ENCODE peak calls at places on chromosomes 2 and 18, in eight cellular contexts. V is cardiac muscle cell, J is H1, K is body of pancreas, N is stomach, E is retinal pigment epithelial cell, P is fibroblast of mammary gland, B is bronchial epithelial cell. G is an unnamed sample.

GRCh38 chr2:234368861-234369261 is 128.0 kb downstream of the ARL4C start:
- DNase-seq in J (no peak), V (no peak), N (no peak), P (peak; percentile 73), B (peak; percentile 81), K (no peak), E (no peak), G (no peak)

GRCh38 chr2:57076856-57077255 is 893.1 kb downstream of the CCDC85A start:
- DNase-seq in P (no peak), B (no peak), V (no peak), N (no peak), K (no peak), E (no peak), J (no peak), G (no peak)

GRCh38 chr2:139905624-139906023 is 1125.4 kb upstream of the NXPH2 start:
- DNase-seq in J (no peak), B (no peak), K (no peak), N (no peak), P (no peak), E (no peak), V (no peak), G (no peak)

GRCh38 chr2:145007673-145008263 is 487.8 kb upstream of the ZEB2 start:
- DNase-seq in V (peak; percentile 84), P (peak; percentile 89), J (no peak), E (no peak), K (no peak), N (no peak), B (no peak), G (no peak)

GRCh38 chr2:104033399-104033798 is 820.5 kb upstream of the POU3F3 start:
- DNase-seq in P (no peak), V (no peak), B (peak; percentile 12), K (no peak), N (no peak), E (no peak), J (no peak), G (peak; percentile 18)

GRCh38 chr18:45374878-45375630 is 240.2 kb upstream of the SLC14A2 start:
- DNase-seq in E (no peak), J (no peak), P (peak; percentile 66), B (peak; percentile 48), V (no peak), N (no peak), K (no peak), G (no peak)

GRCh38 chr2:45435316-45435715 is 175.8 kb downstream of the SRBD1 start:
- DNase-seq in J (no peak), B (peak; percentile 77), N (no peak), V (peak; percentile 11), P (peak; percentile 59), K (no peak), E (peak; percentile 15), G (no peak)

GRCh38 chr2:120924924-120925323 is 189.3 kb downstream of the GLI2 start:
- DNase-seq in V (no peak), K (no peak), J (no peak), E (no peak), P (no peak), N (no peak), B (no peak), G (no peak)

GRCh38 chr2:56981554-56981953 is 797.8 kb downstream of the CCDC85A start:
- DNase-seq in V (no peak), E (no peak), K (no peak), B (no peak), N (no peak), P (no peak), J (no peak), G (no peak)

GRCh38 chr2:28011322-28011737 is 120.8 kb downstream of the BABAM2 start:
- DNase-seq in P (no peak), J (no peak), E (no peak), N (no peak), V (no peak), B (no peak), K (no peak), G (no peak)

GRCh38 chr2:96174251-96175144 is 29.3 kb upstream of the DUSP2 start:
- DNase-seq in J (peak; percentile 90), N (peak; percentile 85), K (peak; percentile 82), E (no peak), B (peak; percentile 47), V (peak; percentile 70), P (peak; percentile 54), G (no peak)

GRCh38 chr2:210443527-210443926 is 33.0 kb downstream of the LANCL1 start:
- DNase-seq in P (no peak), J (no peak), K (no peak), B (no peak), E (no peak), N (no peak), V (no peak), G (no peak)

GRCh38 chr2:210440206-210440605 is 36.4 kb downstream of the LANCL1 start:
- DNase-seq in B (no peak), E (no peak), N (no peak), J (no peak), V (no peak), P (no peak), K (no peak), G (no peak)

GRCh38 chr2:210442869-210443268 is 33.7 kb downstream of the LANCL1 start:
- DNase-seq in B (no peak), K (no peak), E (no peak), N (no peak), V (no peak), P (no peak), J (no peak), G (no peak)

GRCh38 chr2:210442457-210442856 is 34.1 kb downstream of the LANCL1 start:
- DNase-seq in N (no peak), J (no peak), V (no peak), B (no peak), K (no peak), P (no peak), E (no peak), G (no peak)

DNA sequence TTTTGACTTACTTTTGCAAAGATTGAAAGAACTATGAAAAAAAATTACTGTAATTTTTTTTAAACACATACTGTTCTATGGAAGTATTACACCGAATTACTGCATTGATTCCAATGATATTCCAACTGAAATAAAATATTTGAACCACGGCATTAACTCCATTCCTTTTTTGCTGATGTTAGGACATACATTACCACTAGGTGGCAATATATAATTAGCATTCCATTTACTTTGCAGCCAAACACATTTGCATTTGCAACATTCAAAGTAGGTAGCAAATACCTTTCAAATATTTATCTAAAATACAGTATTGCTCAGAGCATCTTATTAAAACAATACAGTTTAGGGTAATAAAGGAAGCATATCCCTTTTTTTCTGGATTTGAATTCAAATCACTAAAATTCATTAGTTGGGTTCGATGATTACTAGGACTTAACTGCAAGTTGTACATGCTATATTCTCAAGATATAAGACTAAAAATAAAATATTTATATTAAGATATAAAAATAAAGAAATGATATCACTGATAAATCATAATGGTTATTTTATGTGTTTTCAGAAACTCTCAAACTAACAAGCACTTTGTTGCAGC is 31.3 kb downstream of the LANCL1 start:
- DNase-seq in P (peak; percentile 34), K (no peak), B (peak; percentile 41), N (no peak), E (no peak), V (peak; percentile 37), J (no peak), G (peak; percentile 1)
- H3K4me3 ChIP-seq in P (no peak overlapping the region), K (no peak overlapping the region), B (no peak overlapping the region), N (no peak overlapping the region), E (no peak overlapping the region), V (no peak overlapping the region), J (no peak overlapping the region), G (no peak overlapping the region)

DNA sequence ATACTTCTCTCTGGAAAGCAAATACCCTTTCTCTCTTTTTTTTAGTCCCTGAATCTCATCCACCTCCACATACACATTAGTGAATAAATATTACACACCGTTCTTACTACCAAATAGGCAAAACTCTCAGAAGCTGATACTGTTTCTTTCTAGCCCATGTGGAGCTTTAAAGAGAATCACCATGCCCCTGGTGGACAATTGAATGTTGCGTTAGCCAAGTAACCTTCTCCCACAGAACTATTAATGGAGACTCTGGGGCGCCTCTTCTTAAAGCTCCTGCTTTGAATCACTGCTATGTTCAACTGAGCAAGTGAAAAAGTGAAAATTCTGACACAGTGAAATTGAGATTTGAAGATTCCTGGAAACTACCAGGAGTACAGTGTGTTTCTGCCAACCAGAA is 522.8 kb upstream of the CDH7 start:
- DNase-seq in N (no peak), J (no peak), K (no peak), P (no peak), E (no peak), B (no peak), V (no peak), G (no peak)
- TF ChIP-seq CTCF in N (no peak), J (peak; percentile 31), K (no peak), P (no peak), E (peak; percentile 10), B (no peak), V (no peak), G (no peak)

DNA sequence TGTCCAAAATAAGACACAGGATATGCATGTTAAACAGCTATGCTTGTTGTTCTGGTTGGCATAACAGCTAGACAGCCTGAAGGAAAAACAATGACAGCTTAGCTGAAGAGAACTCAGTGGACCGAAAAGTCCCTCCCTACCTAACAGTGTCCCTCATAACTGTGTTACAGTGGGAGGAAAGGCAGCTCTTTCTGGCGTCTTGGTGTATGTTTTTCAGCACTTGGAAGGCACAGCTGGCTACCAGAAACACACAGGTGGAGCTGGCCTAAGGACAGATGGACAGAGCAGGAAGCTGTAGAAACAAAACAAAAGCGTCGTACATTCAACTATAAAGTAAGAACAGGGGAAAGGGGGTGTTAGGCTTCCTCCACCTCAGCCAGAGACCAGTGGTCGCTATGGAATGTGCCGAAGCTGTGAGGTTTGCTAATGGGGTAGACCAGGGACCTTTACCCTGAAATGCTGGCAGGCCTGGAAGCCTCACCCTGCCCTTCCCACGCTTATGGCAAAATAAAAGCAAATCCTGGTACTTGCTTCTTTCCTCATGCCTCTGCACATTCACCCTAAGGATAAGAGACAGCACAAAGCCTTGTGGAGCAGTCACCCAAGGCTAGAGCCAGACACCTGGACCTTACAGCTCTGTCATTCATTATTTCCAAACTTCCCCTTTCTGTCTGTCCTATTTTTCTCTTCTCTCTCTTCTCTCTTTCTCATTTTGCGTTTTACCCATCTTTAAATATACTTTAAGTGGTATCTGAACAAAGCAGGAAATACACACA is 103.4 kb upstream of the TRIB2 start:
- DNase-seq in J (no peak), E (no peak), B (no peak), K (no peak), P (no peak), V (no peak), N (peak; percentile 27), G (no peak)
- H3K4me3 ChIP-seq in J (no peak overlapping the region), E (no peak overlapping the region), B (no peak overlapping the region), K (no peak overlapping the region), P (no peak overlapping the region), V (no peak overlapping the region), N (no peak overlapping the region), G (no peak overlapping the region)

DNA sequence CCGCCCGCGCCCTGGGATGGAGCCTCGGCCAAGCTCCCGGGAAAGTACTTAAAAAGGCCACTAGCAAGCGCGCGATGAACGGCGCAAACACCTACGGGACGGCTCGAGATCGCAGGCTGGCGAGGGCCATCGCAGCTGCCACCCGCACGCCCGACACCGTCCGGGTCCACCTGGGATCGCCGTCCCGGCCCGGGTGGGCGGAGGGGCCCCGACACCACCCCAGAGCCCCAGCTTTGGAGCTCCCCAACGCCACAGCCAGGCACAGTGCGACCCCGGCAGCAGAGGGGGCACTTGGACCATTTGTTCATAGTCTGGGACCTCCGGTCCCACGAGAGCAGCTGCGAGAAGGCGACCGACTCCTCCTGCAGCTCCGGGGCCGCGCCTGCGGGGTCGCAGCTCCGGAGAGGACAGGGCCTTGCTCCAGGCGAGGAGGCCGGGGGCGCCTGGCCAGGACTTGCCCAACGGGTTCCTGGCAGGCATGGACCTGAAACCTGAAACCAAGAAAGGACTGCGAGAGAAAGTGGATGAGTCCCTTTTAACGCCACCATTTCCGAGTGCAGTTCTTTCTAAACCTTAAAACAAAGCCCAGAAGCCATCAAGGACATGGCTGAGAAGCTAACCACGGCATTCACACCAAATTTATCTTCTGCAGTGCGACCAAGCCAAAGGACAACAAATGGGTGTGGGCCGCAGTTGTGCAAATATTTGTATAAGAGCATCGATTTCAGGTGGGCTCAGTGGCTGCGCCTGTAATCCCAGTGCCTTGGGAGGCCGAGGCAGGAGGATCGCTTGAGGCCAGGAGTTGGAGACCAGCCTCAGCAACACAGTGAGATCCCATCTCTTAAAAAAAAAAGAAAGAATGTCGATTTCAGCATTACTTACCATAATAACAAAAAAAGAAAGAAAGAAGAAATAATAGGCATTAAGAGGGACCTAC is 54.0 kb upstream of the IMP4 start:
- DNase-seq in B (no peak), N (no peak), J (peak; percentile 86), V (no peak), E (no peak), K (no peak), P (no peak), G (no peak)
- TF ChIP-seq CTCF in B (no peak), N (no peak), J (peak; percentile 64), V (no peak), E (no peak), K (peak; percentile 14), P (no peak), G (no peak)

G was measured in astrocyte of the cerebellum.